ENCODE peak calls at places on chromosomes 7 and 10, in nine cellular contexts. G is spleen, A is stomach, X is SK-N-SH, C is transverse colon, F is prostate gland, E is sigmoid colon, I is H1, L is suprapubic skin. B is an unnamed sample. For H3K36me3, the result is how much of the 10 kb centered on the place peaks cover.

GRCh38 chr10:31526681-31527080 is 207.7 kb downstream of the ZEB1 start:
- DNase-seq in G (peak), A (no peak), X (no peak), C (no peak), F (no peak), E (no peak), I (no peak), L (no peak), B (no peak)

GRCh38 chr10:113982745-113983144 is 60.9 kb upstream of the ADRB1 start:
- DNase-seq in G (no peak), A (peak), X (no peak), C (no peak), F (peak), E (no peak), I (no peak), L (no peak), B (peak)

GRCh38 chr7:128059143-128059975 is 28.1 kb upstream of the LRRC4 start:
- DNase-seq in G (no peak), A (no peak), X (no peak), C (no peak), F (no peak), E (no peak), I (no peak), L (no peak), B (no peak)

GRCh38 chr10:49109669-49110335 is 5.5 kb downstream of the VSTM4 start:
- DNase-seq in G (no peak), A (peak), X (peak), C (peak), F (no peak), E (peak), I (no peak), L (no peak), B (no peak)

GRCh38 chr7:88835147-88835728 is 39.7 kb upstream of the TEX47 start:
- DNase-seq in G (no peak), A (no peak), X (peak), C (no peak), F (no peak), E (no peak), I (peak), L (no peak), B (no peak)

GRCh38 chr7:44071726-44072363 is 6.5 kb upstream of the PGAM2 start:
- DNase-seq in G (no peak), A (no peak), X (no peak), C (peak), F (no peak), E (no peak), I (no peak), L (no peak), B (no peak)

GRCh38 chr10:30284860-30285594 is 64.1 kb downstream of the MTPAP start:
- DNase-seq in G (no peak), A (no peak), X (peak), C (no peak), F (no peak), E (no peak), I (no peak), L (no peak), B (no peak)

GRCh38 chr7:28573751-28574295 is 161.5 kb downstream of the CREB5 start:
- DNase-seq in G (no peak), A (no peak), X (peak), C (no peak), F (peak), E (no peak), I (no peak), L (no peak), B (no peak)

GRCh38 chr7:151683615-151684407 is 164.1 kb upstream of the RHEB start:
- DNase-seq in G (no peak), A (no peak), X (no peak), C (no peak), F (no peak), E (peak), I (no peak), L (peak), B (no peak)

GRCh38 chr7:1965579-1966294 is 267.0 kb downstream of the MAD1L1 start:
- DNase-seq in G (peak), A (no peak), X (no peak), C (no peak), F (no peak), E (no peak), I (no peak), L (peak), B (no peak)

GRCh38 chr7:125355899-125356298 is 426.3 kb upstream of the POT1 start:
- DNase-seq in G (no peak), A (no peak), X (no peak), C (no peak), F (no peak), E (no peak), I (no peak), L (no peak), B (no peak)

GRCh38 chr7:142307246-142307900 is 49.5 kb upstream of the PRSS58 start:
- DNase-seq in G (no peak), A (no peak), X (no peak), C (no peak), F (no peak), E (no peak), I (no peak), L (no peak), B (no peak)

GRCh38 chr7:155346285-155346684 is 48.6 kb downstream of the INSIG1 start:
- DNase-seq in G (no peak), A (no peak), X (no peak), C (no peak), F (no peak), E (no peak), I (no peak), L (no peak), B (no peak)

DNA sequence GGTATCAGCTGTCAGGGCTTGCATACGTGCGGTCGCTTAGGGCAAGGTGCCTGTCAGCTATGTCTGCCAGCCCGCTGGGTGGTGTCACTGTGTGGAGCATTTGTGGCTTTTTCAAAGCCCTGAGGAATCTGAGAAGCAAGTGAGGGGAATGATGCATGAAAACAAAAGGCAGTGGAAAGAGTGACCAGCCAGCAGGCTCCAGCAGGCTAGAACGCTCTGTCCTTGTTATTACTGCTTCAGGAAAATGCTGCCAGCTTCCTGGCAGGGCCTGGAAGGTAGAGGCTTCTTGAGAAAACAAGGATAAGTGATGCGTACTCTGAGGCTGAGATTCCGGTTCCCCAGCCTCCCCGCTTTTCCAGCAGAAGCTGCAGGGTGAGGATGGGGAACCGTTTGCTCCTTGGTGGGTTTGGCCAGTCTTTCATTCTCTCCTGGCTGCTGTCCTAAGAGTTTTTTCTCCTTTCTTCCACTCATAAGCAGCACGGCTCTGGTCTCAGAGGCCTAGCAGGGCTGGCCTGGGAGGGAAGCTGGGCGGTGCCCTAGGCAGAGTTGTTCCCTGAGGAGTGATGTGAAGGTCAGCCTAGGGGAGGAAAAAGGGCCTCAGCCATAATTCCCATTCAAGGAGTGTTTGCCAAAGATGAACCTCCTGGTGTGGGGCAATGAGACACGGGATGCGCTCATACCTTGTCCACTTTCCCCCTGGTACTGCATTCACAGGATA is 42.8 kb upstream of the MKLN1 start:
- DNase-seq in G (no peak), A (peak), X (no peak), C (no peak), F (peak), E (peak), I (no peak), L (peak), B (peak)
- TF ChIP-seq POLR2AphosphoS5 in G (no peak), A (no peak), X (no peak), C (no peak), F (peak), E (peak), I (no peak), L (no peak), B (peak)

GRCh38 chr7:50358306-50358705 is 53.8 kb downstream of the IKZF1 start:
- DNase-seq in G (no peak), A (no peak), X (no peak), C (no peak), F (no peak), E (no peak), I (no peak), L (no peak), B (no peak)

GRCh38 chr7:50362142-50362541 is 57.6 kb downstream of the IKZF1 start:
- DNase-seq in G (no peak), A (no peak), X (no peak), C (no peak), F (no peak), E (no peak), I (no peak), L (no peak), B (no peak)

GRCh38 chr7:50358808-50359207 is 54.3 kb downstream of the IKZF1 start:
- DNase-seq in G (no peak), A (no peak), X (no peak), C (no peak), F (no peak), E (no peak), I (no peak), L (no peak), B (no peak)

GRCh38 chr7:50359258-50359994 is 54.9 kb downstream of the IKZF1 start:
- DNase-seq in G (no peak), A (no peak), X (no peak), C (no peak), F (no peak), E (no peak), I (no peak), L (no peak), B (no peak)

GRCh38 chr7:50359995-50360925 is 55.7 kb downstream of the IKZF1 start:
- DNase-seq in G (peak), A (no peak), X (peak), C (peak), F (no peak), E (peak), I (no peak), L (no peak), B (no peak)
- H3K36me3 ChIP-seq in G (half or more), A (under half), X (under half), C (under half), F (under half), E (under half), I (under half), L (under half), B (under half)

DNA sequence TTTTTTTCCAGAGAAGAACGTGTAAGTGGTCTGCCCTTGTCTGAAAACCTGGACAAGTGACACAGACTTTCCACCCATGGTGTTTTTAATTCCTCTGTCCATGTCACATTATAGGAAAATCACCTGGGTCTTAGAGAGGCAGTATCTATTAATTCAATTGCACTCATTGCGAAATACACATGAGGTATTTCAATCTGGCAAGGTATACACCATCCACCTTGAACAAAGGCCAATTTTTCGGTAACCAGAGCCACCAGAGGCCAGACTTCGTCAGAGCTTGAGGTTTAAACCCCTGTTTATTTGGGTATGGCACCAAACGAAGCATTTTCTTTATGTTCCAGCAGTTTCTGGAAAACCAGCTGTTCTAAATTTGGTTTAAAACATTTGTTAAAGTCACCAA is 539.7 kb upstream of the MGMT start:
- DNase-seq in G (no peak), A (no peak), X (no peak), C (no peak), F (peak), E (no peak), I (no peak), L (no peak), B (no peak)
- H3K4me3 ChIP-seq in G (no peak), A (no peak), X (no peak), C (no peak), F (no peak), E (no peak), I (no peak), L (no peak), B (no peak)

GRCh38 chr10:79082631-79083581 is 14.1 kb downstream of the ZMIZ1 start:
- DNase-seq in G (peak), A (no peak), X (no peak), C (no peak), F (no peak), E (no peak), I (no peak), L (no peak), B (no peak)

GRCh38 chr10:79084012-79084971 is 15.5 kb downstream of the ZMIZ1 start:
- DNase-seq in G (peak), A (peak), X (peak), C (peak), F (peak), E (peak), I (no peak), L (peak), B (peak)

GRCh38 chr10:79087721-79088120 is 19.0 kb downstream of the ZMIZ1 start:
- DNase-seq in G (no peak), A (peak), X (no peak), C (no peak), F (no peak), E (no peak), I (no peak), L (no peak), B (no peak)

GRCh38 chr10:79086822-79087221 is 18.1 kb downstream of the ZMIZ1 start:
- DNase-seq in G (no peak), A (no peak), X (no peak), C (no peak), F (no peak), E (no peak), I (no peak), L (no peak), B (no peak)

GRCh38 chr10:79084972-79085597 is 16.3 kb downstream of the ZMIZ1 start:
- DNase-seq in G (peak), A (no peak), X (no peak), C (no peak), F (no peak), E (no peak), I (no peak), L (no peak), B (no peak)
- TF ChIP-seq POLR2AphosphoS5 in G (peak), A (no peak), X (no peak), C (no peak), F (no peak), E (no peak), I (no peak), L (no peak), B (no peak)

B was measured in vagina.